ENCODE peak calls at places on chromosomes 1 and 21, in five cellular contexts. Y is NCI-H1105 treated with DMSO at 0.1 percent for 48 hours, O is PC-3, E is lung, T is ovary. K is an unnamed sample.

GRCh38 chr1:171625225-171625624 is 3.2 kb downstream of the MYOCOS start:
- DNase-seq in O (no peak), T (no peak), E (no peak), Y (no peak), K (no peak)

GRCh38 chr21:42232176-42232825 is 13.4 kb downstream of the ABCG1 start:
- DNase-seq in E (no peak), Y (peak), O (no peak), T (no peak), K (no peak)

GRCh38 chr1:99239690-99240089 is 24.6 kb upstream of the PLPPR4 start:
- DNase-seq in Y (no peak), T (no peak), O (no peak), E (no peak), K (no peak)

GRCh38 chr1:30043256-30043655 is 680.1 kb downstream of the MATN1 start:
- DNase-seq in O (no peak), T (no peak), Y (no peak), E (no peak), K (no peak)

GRCh38 chr1:246035060-246035531 is 472.0 kb downstream of the SMYD3 start:
- DNase-seq in E (no peak), O (no peak), Y (peak), T (no peak), K (no peak)

GRCh38 chr1:237050915-237051314 is 8.9 kb downstream of the RYR2 start:
- DNase-seq in Y (no peak), O (no peak), E (no peak), T (no peak), K (no peak)

GRCh38 chr1:183180634-183181056 is 5.4 kb upstream of the LAMC2 start:
- DNase-seq in O (peak), E (peak), Y (no peak), T (no peak), K (peak)

GRCh38 chr1:64038965-64039926 is 164.2 kb upstream of the UBE2U start:
- DNase-seq in T (no peak), Y (peak), E (peak), O (peak), K (no peak)

GRCh38 chr1:66503841-66504470 is 30.0 kb upstream of the SGIP1 start:
- DNase-seq in T (no peak), E (peak), Y (peak), O (peak), K (peak)

GRCh38 chr1:111818081-111818480 is 62.4 kb downstream of the DDX20 start:
- DNase-seq in E (no peak), T (no peak), Y (no peak), O (no peak), K (no peak)

GRCh38 chr21:38341546-38342012 is 84.8 kb downstream of the KCNJ15 start:
- DNase-seq in Y (no peak), E (no peak), O (no peak), T (no peak), K (no peak)

GRCh38 chr1:117268926-117269378 is 58.2 kb upstream of the VTCN1 start:
- DNase-seq in O (peak), Y (no peak), T (no peak), E (peak), K (no peak)

GRCh38 chr1:61132176-61133047 is 50.1 kb downstream of the NFIA start:
- DNase-seq in T (no peak), O (no peak), Y (no peak), E (no peak), K (no peak)

GRCh38 chr1:116496380-116496779 is 74.4 kb downstream of the CD58 start:
- DNase-seq in E (no peak), Y (no peak), O (peak), T (no peak), K (no peak)

GRCh38 chr21:43930848-43931384 is 65.9 kb downstream of the AGPAT3 start:
- DNase-seq in T (no peak), E (no peak), O (no peak), Y (no peak), K (no peak)

GRCh38 chr1:171286032-171286705 is 27.8 kb upstream of the FMO4 start:
- DNase-seq in Y (no peak), O (peak), T (no peak), E (no peak), K (no peak)

GRCh38 chr1:16152521-16153087 is 3.3 kb downstream of the EPHA2 start:
- DNase-seq in T (no peak), E (no peak), O (no peak), Y (no peak), K (no peak)

GRCh38 chr1:17865912-17866311 is 110.8 kb downstream of the ACTL8 start:
- DNase-seq in E (no peak), T (no peak), Y (no peak), O (no peak), K (no peak)

GRCh38 chr1:28718601-28719331 is 18.0 kb upstream of the YTHDF2 start:
- DNase-seq in O (no peak), T (no peak), Y (no peak), E (no peak), K (no peak)

GRCh38 chr1:29320541-29320940 is 84.2 kb downstream of the PTPRU start:
- DNase-seq in O (no peak), Y (no peak), T (no peak), E (no peak), K (no peak)

GRCh38 chr1:78831731-78832360 is 174.7 kb downstream of the ADGRL4 start:
- DNase-seq in Y (no peak), T (no peak), E (no peak), O (peak), K (peak)

GRCh38 chr1:216024546-216024945 is 398.7 kb downstream of the USH2A start:
- DNase-seq in Y (no peak), T (no peak), O (no peak), E (no peak), K (no peak)

GRCh38 chr1:201542166-201543045 is 3.5 kb downstream of the NAV1 start:
- DNase-seq in Y (no peak), E (no peak), T (no peak), O (peak), K (no peak)

GRCh38 chr1:41354956-41355355 is 6.3 kb upstream of the FOXO6 start:
- DNase-seq in T (no peak), O (no peak), E (no peak), Y (no peak), K (no peak)

GRCh38 chr1:223142795-223143759 is at the start of gene TLR5:
- DNase-seq in Y (peak), T (peak), O (peak), E (peak), K (no peak)

GRCh38 chr1:14768589-14769304 is 170.3 kb downstream of the KAZN start:
- DNase-seq in Y (no peak), O (no peak), E (no peak), T (no peak), K (no peak)

GRCh38 chr1:86429122-86429725 is 5.3 kb downstream of the CLCA2 start:
- DNase-seq in Y (no peak), E (no peak), T (no peak), O (no peak), K (no peak)

GRCh38 chr1:152442765-152443164 is 28.7 kb upstream of the CRNN start:
- DNase-seq in Y (no peak), T (no peak), E (no peak), O (peak), K (no peak)

GRCh38 chr1:89451011-89451410 is 73.6 kb upstream of the LRRC8B start:
- DNase-seq in O (peak), E (no peak), T (no peak), Y (no peak), K (no peak)

GRCh38 chr1:181094813-181095212 is 6.3 kb downstream of the IER5 start:
- DNase-seq in T (no peak), Y (no peak), E (no peak), O (no peak), K (no peak)

GRCh38 chr1:22142315-22143064 is 407 bp downstream of the WNT4 start:
- DNase-seq in T (no peak), Y (peak), E (no peak), O (peak), K (no peak)

GRCh38 chr1:55447488-55447887 is 232.3 kb upstream of the USP24 start:
- DNase-seq in E (no peak), T (no peak), Y (no peak), O (peak), K (no peak)

GRCh38 chr1:156291226-156292061 is 4.0 kb downstream of the GLMP start:
- DNase-seq in T (peak), O (peak), Y (peak), E (peak), K (no peak)

GRCh38 chr1:212595787-212596714 is 12.5 kb upstream of the ATF3 start:
- DNase-seq in E (peak), Y (peak), T (no peak), O (peak), K (peak)

GRCh38 chr1:72284084-72284397 is 1.7 kb upstream of the NEGR1 start:
- DNase-seq in Y (peak), O (no peak), T (no peak), E (no peak), K (no peak)

GRCh38 chr1:17742590-17742989 is 12.5 kb upstream of the ACTL8 start:
- DNase-seq in E (no peak), O (no peak), T (peak), Y (peak), K (no peak)

GRCh38 chr1:181104790-181105133 is 16.3 kb downstream of the IER5 start:
- DNase-seq in E (no peak), Y (no peak), O (no peak), T (no peak), K (no peak)

GRCh38 chr1:91151702-91152101 is 129.9 kb upstream of the ZNF644 start:
- DNase-seq in E (no peak), O (no peak), T (no peak), Y (no peak), K (no peak)

GRCh38 chr1:160162936-160163335 is 11.5 kb downstream of the ATP1A4 start:
- DNase-seq in Y (no peak), E (no peak), T (no peak), O (no peak), K (no peak)

GRCh38 chr21:45498646-45499000 is 43.6 kb downstream of the SLC19A1 start:
- DNase-seq in E (no peak), Y (no peak), T (no peak), O (no peak), K (no peak)

K was measured in SW 1271.